ENCODE peak calls at places on chromosome 16, in seven cellular contexts. One of them, this sample, is unnamed.

GRCh38 chr16:23466162-23466885 is 13.3 kb upstream of the COG7 start:
- DNase-seq in stimulated activated CD8-positive, alpha-beta memory T cell treated with anti-CD3 and anti-CD28 coated beads, Interleukin-7, amount 100 ng/mL, for 1 hour: no peak
- DNase-seq in uterus: no peak
- DNase-seq in stimulated activated CD4-positive, alpha-beta T cell treated with anti-CD3 and anti-CD28 coated beads, TNF-alpha, amount 100 ng/mL, for 1 hour: no peak
- DNase-seq in T follicular helper cell: no peak
- DNase-seq in ascending aorta: no peak
- DNase-seq in GM23338: no peak
- DNase-seq in this sample: no peak

GRCh38 chr16:20383106-20384029 is 21.2 kb downstream of the PDILT start:
- DNase-seq in ascending aorta: peak
- DNase-seq in GM23338: peak
- DNase-seq in stimulated activated CD8-positive, alpha-beta memory T cell treated with anti-CD3 and anti-CD28 coated beads, Interleukin-7, amount 100 ng/mL, for 1 hour: peak
- DNase-seq in uterus: peak
- DNase-seq in stimulated activated CD4-positive, alpha-beta T cell treated with anti-CD3 and anti-CD28 coated beads, TNF-alpha, amount 100 ng/mL, for 1 hour: no peak
- DNase-seq in T follicular helper cell: peak
- DNase-seq in this sample: peak

GRCh38 chr16:68985855-68986254 is 119.6 kb upstream of the HAS3 start:
- DNase-seq in stimulated activated CD4-positive, alpha-beta T cell treated with anti-CD3 and anti-CD28 coated beads, TNF-alpha, amount 100 ng/mL, for 1 hour: no peak
- DNase-seq in stimulated activated CD8-positive, alpha-beta memory T cell treated with anti-CD3 and anti-CD28 coated beads, Interleukin-7, amount 100 ng/mL, for 1 hour: no peak
- DNase-seq in ascending aorta: no peak
- DNase-seq in uterus: no peak
- DNase-seq in T follicular helper cell: no peak
- DNase-seq in GM23338: no peak
- DNase-seq in this sample: no peak

GRCh38 chr16:26963109-26963508 is 103.6 kb upstream of the C16orf82 start:
- DNase-seq in uterus: no peak
- DNase-seq in GM23338: peak
- DNase-seq in T follicular helper cell: no peak
- DNase-seq in ascending aorta: no peak
- DNase-seq in stimulated activated CD4-positive, alpha-beta T cell treated with anti-CD3 and anti-CD28 coated beads, TNF-alpha, amount 100 ng/mL, for 1 hour: no peak
- DNase-seq in stimulated activated CD8-positive, alpha-beta memory T cell treated with anti-CD3 and anti-CD28 coated beads, Interleukin-7, amount 100 ng/mL, for 1 hour: no peak
- DNase-seq in this sample: peak

GRCh38 chr16:561957-562938 is 2.1 kb downstream of the PRR35 start:
- DNase-seq in GM23338: no peak
- DNase-seq in ascending aorta: no peak
- DNase-seq in uterus: no peak
- DNase-seq in stimulated activated CD8-positive, alpha-beta memory T cell treated with anti-CD3 and anti-CD28 coated beads, Interleukin-7, amount 100 ng/mL, for 1 hour: no peak
- DNase-seq in stimulated activated CD4-positive, alpha-beta T cell treated with anti-CD3 and anti-CD28 coated beads, TNF-alpha, amount 100 ng/mL, for 1 hour: no peak
- DNase-seq in T follicular helper cell: no peak
- DNase-seq in this sample: no peak

GRCh38 chr16:50400312-50400966 is 31.7 kb upstream of the BRD7 start:
- DNase-seq in GM23338: no peak
- DNase-seq in stimulated activated CD8-positive, alpha-beta memory T cell treated with anti-CD3 and anti-CD28 coated beads, Interleukin-7, amount 100 ng/mL, for 1 hour: no peak
- DNase-seq in ascending aorta: peak
- DNase-seq in uterus: no peak
- DNase-seq in stimulated activated CD4-positive, alpha-beta T cell treated with anti-CD3 and anti-CD28 coated beads, TNF-alpha, amount 100 ng/mL, for 1 hour: no peak
- DNase-seq in T follicular helper cell: no peak
- DNase-seq in this sample: no peak

GRCh38 chr16:70703041-70703834 is 17.4 kb upstream of the MTSS2 start:
- DNase-seq in uterus: peak
- DNase-seq in T follicular helper cell: no peak
- DNase-seq in stimulated activated CD8-positive, alpha-beta memory T cell treated with anti-CD3 and anti-CD28 coated beads, Interleukin-7, amount 100 ng/mL, for 1 hour: no peak
- DNase-seq in ascending aorta: peak
- DNase-seq in GM23338: peak
- DNase-seq in stimulated activated CD4-positive, alpha-beta T cell treated with anti-CD3 and anti-CD28 coated beads, TNF-alpha, amount 100 ng/mL, for 1 hour: no peak
- DNase-seq in this sample: no peak

GRCh38 chr16:83653785-83654184 is 154.0 kb upstream of the HSBP1 start:
- DNase-seq in stimulated activated CD8-positive, alpha-beta memory T cell treated with anti-CD3 and anti-CD28 coated beads, Interleukin-7, amount 100 ng/mL, for 1 hour: no peak
- DNase-seq in ascending aorta: no peak
- DNase-seq in uterus: no peak
- DNase-seq in GM23338: no peak
- DNase-seq in T follicular helper cell: no peak
- DNase-seq in stimulated activated CD4-positive, alpha-beta T cell treated with anti-CD3 and anti-CD28 coated beads, TNF-alpha, amount 100 ng/mL, for 1 hour: no peak
- DNase-seq in this sample: no peak

GRCh38 chr16:31022574-31023251 is 10.6 kb upstream of the STX4 start:
- DNase-seq in T follicular helper cell: no peak
- DNase-seq in stimulated activated CD8-positive, alpha-beta memory T cell treated with anti-CD3 and anti-CD28 coated beads, Interleukin-7, amount 100 ng/mL, for 1 hour: no peak
- DNase-seq in GM23338: no peak
- DNase-seq in ascending aorta: no peak
- DNase-seq in stimulated activated CD4-positive, alpha-beta T cell treated with anti-CD3 and anti-CD28 coated beads, TNF-alpha, amount 100 ng/mL, for 1 hour: no peak
- DNase-seq in uterus: no peak
- DNase-seq in this sample: no peak

GRCh38 chr16:27226976-27227705 is 23.8 kb downstream of the KDM8 start:
- DNase-seq in GM23338: no peak
- DNase-seq in uterus: no peak
- DNase-seq in ascending aorta: no peak
- DNase-seq in T follicular helper cell: no peak
- DNase-seq in stimulated activated CD8-positive, alpha-beta memory T cell treated with anti-CD3 and anti-CD28 coated beads, Interleukin-7, amount 100 ng/mL, for 1 hour: no peak
- DNase-seq in stimulated activated CD4-positive, alpha-beta T cell treated with anti-CD3 and anti-CD28 coated beads, TNF-alpha, amount 100 ng/mL, for 1 hour: no peak
- DNase-seq in this sample: no peak

GRCh38 chr16:81673432-81673831 is 105.7 kb upstream of the PLCG2 start:
- DNase-seq in stimulated activated CD4-positive, alpha-beta T cell treated with anti-CD3 and anti-CD28 coated beads, TNF-alpha, amount 100 ng/mL, for 1 hour: no peak
- DNase-seq in T follicular helper cell: no peak
- DNase-seq in stimulated activated CD8-positive, alpha-beta memory T cell treated with anti-CD3 and anti-CD28 coated beads, Interleukin-7, amount 100 ng/mL, for 1 hour: no peak
- DNase-seq in ascending aorta: no peak
- DNase-seq in uterus: no peak
- DNase-seq in GM23338: no peak
- DNase-seq in this sample: no peak

GRCh38 chr16:47565454-47565853 is 104.3 kb downstream of the PHKB start:
- DNase-seq in ascending aorta: peak
- DNase-seq in T follicular helper cell: no peak
- DNase-seq in GM23338: no peak
- DNase-seq in stimulated activated CD4-positive, alpha-beta T cell treated with anti-CD3 and anti-CD28 coated beads, TNF-alpha, amount 100 ng/mL, for 1 hour: no peak
- DNase-seq in stimulated activated CD8-positive, alpha-beta memory T cell treated with anti-CD3 and anti-CD28 coated beads, Interleukin-7, amount 100 ng/mL, for 1 hour: no peak
- DNase-seq in uterus: no peak
- DNase-seq in this sample: no peak

GRCh38 chr16:89411335-89411850 is 79.0 kb downstream of the ANKRD11 start:
- DNase-seq in stimulated activated CD4-positive, alpha-beta T cell treated with anti-CD3 and anti-CD28 coated beads, TNF-alpha, amount 100 ng/mL, for 1 hour: no peak
- DNase-seq in GM23338: no peak
- DNase-seq in ascending aorta: no peak
- DNase-seq in uterus: no peak
- DNase-seq in T follicular helper cell: no peak
- DNase-seq in stimulated activated CD8-positive, alpha-beta memory T cell treated with anti-CD3 and anti-CD28 coated beads, Interleukin-7, amount 100 ng/mL, for 1 hour: no peak
- DNase-seq in this sample: no peak

GRCh38 chr16:2609827-2610470 is 72.1 kb downstream of the PDPK1 start:
- DNase-seq in ascending aorta: no peak
- DNase-seq in T follicular helper cell: no peak
- DNase-seq in stimulated activated CD8-positive, alpha-beta memory T cell treated with anti-CD3 and anti-CD28 coated beads, Interleukin-7, amount 100 ng/mL, for 1 hour: no peak
- DNase-seq in GM23338: no peak
- DNase-seq in stimulated activated CD4-positive, alpha-beta T cell treated with anti-CD3 and anti-CD28 coated beads, TNF-alpha, amount 100 ng/mL, for 1 hour: no peak
- DNase-seq in uterus: no peak
- DNase-seq in this sample: no peak

GRCh38 chr16:17224859-17225258 is 245.9 kb downstream of the XYLT1 start:
- DNase-seq in stimulated activated CD4-positive, alpha-beta T cell treated with anti-CD3 and anti-CD28 coated beads, TNF-alpha, amount 100 ng/mL, for 1 hour: no peak
- DNase-seq in T follicular helper cell: no peak
- DNase-seq in GM23338: no peak
- DNase-seq in stimulated activated CD8-positive, alpha-beta memory T cell treated with anti-CD3 and anti-CD28 coated beads, Interleukin-7, amount 100 ng/mL, for 1 hour: no peak
- DNase-seq in ascending aorta: peak
- DNase-seq in uterus: peak
- DNase-seq in this sample: no peak

GRCh38 chr16:6725634-6726331 is 606.9 kb upstream of the RBFOX1 start:
- DNase-seq in uterus: no peak
- DNase-seq in ascending aorta: no peak
- DNase-seq in stimulated activated CD8-positive, alpha-beta memory T cell treated with anti-CD3 and anti-CD28 coated beads, Interleukin-7, amount 100 ng/mL, for 1 hour: no peak
- DNase-seq in stimulated activated CD4-positive, alpha-beta T cell treated with anti-CD3 and anti-CD28 coated beads, TNF-alpha, amount 100 ng/mL, for 1 hour: no peak
- DNase-seq in T follicular helper cell: no peak
- DNase-seq in GM23338: peak
- DNase-seq in this sample: peak